ENCODE peak calls at places on chromosome 3, in ten cellular contexts. W is testis, S is astrocyte of the spinal cord, M is pancreas, F is HCT116, K is fibroblast of pulmonary artery, U is osteocyte, Z is stomach, T is uterus, V is cardiac muscle cell. N is an unnamed sample.

GRCh38 chr3:71547254-71548198 is 36.0 kb downstream of the FOXP1 start:
- DNase-seq in W (no peak), K (peak), F (no peak), M (no peak), V (no peak), T (no peak), Z (no peak), S (no peak), U (no peak), N (no peak)

GRCh38 chr3:144624656-144625055 is 653.0 kb downstream of the DIPK2A start:
- DNase-seq in Z (no peak), K (no peak), U (no peak), T (no peak), S (no peak), F (no peak), V (no peak), W (no peak), M (no peak), N (no peak)

GRCh38 chr3:194065119-194065392 is 70.9 kb upstream of the HES1 start:
- DNase-seq in K (no peak), S (no peak), M (no peak), T (no peak), F (no peak), U (no peak), V (no peak), W (no peak), Z (no peak), N (no peak)

GRCh38 chr3:66577804-66578203 is 77.0 kb upstream of the LRIG1 start:
- DNase-seq in T (no peak), S (no peak), U (no peak), M (no peak), W (no peak), Z (no peak), F (no peak), V (no peak), K (no peak), N (no peak)

GRCh38 chr3:57816471-57817105 is 60.5 kb downstream of the SLMAP start:
- DNase-seq in F (no peak), V (no peak), K (no peak), U (no peak), S (no peak), W (no peak), T (no peak), Z (no peak), M (no peak), N (no peak)

GRCh38 chr3:57646723-57647122 is 46.2 kb downstream of the DENND6A start:
- DNase-seq in F (peak), W (peak), U (no peak), T (no peak), K (peak), Z (no peak), V (peak), S (peak), M (no peak), N (peak)

GRCh38 chr3:89699771-89700170 is 592.4 kb downstream of the EPHA3 start:
- DNase-seq in F (no peak), K (no peak), V (no peak), W (no peak), U (no peak), M (peak), Z (no peak), S (no peak), T (no peak), N (no peak)

GRCh38 chr3:125240496-125240895 is 27.9 kb upstream of the SLC12A8 start:
- DNase-seq in Z (no peak), T (no peak), K (peak), S (no peak), W (no peak), M (no peak), U (no peak), F (no peak), V (no peak), N (no peak)

GRCh38 chr3:162538906-162539305 is 1042.3 kb downstream of the OTOL1 start:
- DNase-seq in M (no peak), S (no peak), F (no peak), K (no peak), Z (no peak), V (no peak), U (no peak), W (no peak), T (no peak), N (no peak)

GRCh38 chr3:30688776-30689175 is 82.4 kb downstream of the TGFBR2 start:
- DNase-seq in Z (no peak), F (no peak), W (no peak), U (no peak), V (no peak), M (no peak), T (no peak), S (no peak), K (no peak), N (no peak)

GRCh38 chr3:126355777-126356372 is 1.3 kb downstream of the KLF15 start:
- DNase-seq in M (peak), S (peak), F (peak), V (peak), Z (peak), W (peak), K (peak), T (peak), U (peak), N (peak)

GRCh38 chr3:12454076-12454807 is 30.0 kb upstream of the TSEN2 start:
- DNase-seq in Z (no peak), W (no peak), S (no peak), V (no peak), K (no peak), M (peak), T (no peak), U (no peak), F (no peak), N (no peak)

GRCh38 chr3:142817897-142818296 is 71.0 kb downstream of the PCOLCE2 start:
- DNase-seq in Z (no peak), M (no peak), F (no peak), K (no peak), W (no peak), U (no peak), V (peak), T (no peak), S (no peak), N (no peak)

GRCh38 chr3:35780800-35781199 is 141.5 kb downstream of the ARPP21 start:
- DNase-seq in F (no peak), S (no peak), M (no peak), W (no peak), T (no peak), K (no peak), V (no peak), U (no peak), Z (no peak), N (no peak)

GRCh38 chr3:132399054-132399929 is 18.0 kb upstream of the DNAJC13 start:
- DNase-seq in W (peak), M (no peak), F (peak), V (peak), T (no peak), Z (no peak), U (no peak), K (peak), S (peak), N (peak)

GRCh38 chr3:13496879-13497278 is 16.8 kb downstream of the HDAC11 start:
- DNase-seq in T (no peak), W (no peak), F (no peak), S (no peak), K (no peak), Z (no peak), M (no peak), V (no peak), U (no peak), N (no peak)

GRCh38 chr3:121488628-121489027 is 57.2 kb downstream of the POLQ start:
- DNase-seq in U (no peak), M (no peak), K (no peak), T (no peak), Z (no peak), S (no peak), W (no peak), F (no peak), V (peak), N (no peak)

GRCh38 chr3:194521514-194522260 is 34.9 kb upstream of the ATP13A3 start:
- DNase-seq in T (no peak), Z (no peak), S (peak), U (peak), M (no peak), F (no peak), V (no peak), K (peak), W (no peak), N (no peak)

GRCh38 chr3:14304101-14305045 is 98.0 kb upstream of the SLC6A6 start:
- DNase-seq in V (no peak), U (no peak), Z (no peak), W (no peak), F (no peak), T (no peak), K (no peak), S (no peak), M (no peak), N (no peak)

GRCh38 chr3:98600412-98601095 is 7.1 kb upstream of the CPOX start:
- DNase-seq in W (no peak), Z (no peak), F (no peak), U (no peak), K (no peak), S (no peak), M (no peak), V (no peak), T (no peak), N (no peak)

GRCh38 chr3:31230834-31231233 is 301.9 kb upstream of the STT3B start:
- DNase-seq in W (no peak), S (peak), M (no peak), F (no peak), T (no peak), Z (no peak), U (no peak), K (no peak), V (no peak), N (no peak)

GRCh38 chr3:156751461-156752025 is 74.6 kb upstream of the LEKR1 start:
- DNase-seq in F (no peak), S (peak), K (peak), Z (no peak), T (peak), U (peak), W (peak), V (peak), M (no peak), N (no peak)

GRCh38 chr3:120432105-120432860 is 18.5 kb downstream of the FSTL1 start:
- DNase-seq in V (no peak), Z (no peak), W (no peak), S (peak), U (peak), M (no peak), K (peak), F (no peak), T (no peak), N (no peak)

GRCh38 chr3:46896386-46896785 is 18.9 kb downstream of the PTH1R start:
- DNase-seq in V (no peak), M (no peak), W (no peak), F (no peak), Z (no peak), U (no peak), S (no peak), K (no peak), T (no peak), N (no peak)

GRCh38 chr3:172167892-172168648 is 128.7 kb downstream of the FNDC3B start:
- DNase-seq in M (no peak), S (peak), W (no peak), V (no peak), T (no peak), U (no peak), Z (no peak), K (no peak), F (no peak), N (no peak)

GRCh38 chr3:55698826-55699225 is 211.7 kb upstream of the WNT5A start:
- DNase-seq in M (no peak), S (peak), V (no peak), F (no peak), Z (no peak), U (no peak), T (no peak), K (no peak), W (no peak), N (no peak)

GRCh38 chr3:170128977-170129431 is 52.5 kb downstream of the PHC3 start:
- DNase-seq in S (no peak), F (no peak), U (no peak), Z (no peak), K (peak), M (no peak), T (no peak), W (no peak), V (no peak), N (peak)

GRCh38 chr3:197293605-197294237 is 4.7 kb downstream of the DLG1 start:
- DNase-seq in Z (no peak), S (no peak), V (no peak), M (no peak), T (no peak), K (no peak), W (no peak), F (no peak), U (no peak), N (no peak)

GRCh38 chr3:189041482-189042090 is 130.2 kb upstream of the TPRG1 start:
- DNase-seq in U (no peak), F (peak), M (no peak), K (peak), T (peak), W (peak), Z (peak), S (peak), V (peak), N (peak)

GRCh38 chr3:123244128-123244527 is 42.4 kb downstream of the SEC22A start:
- DNase-seq in T (no peak), K (no peak), W (no peak), M (no peak), S (no peak), Z (no peak), F (no peak), U (no peak), V (peak), N (no peak)

GRCh38 chr3:124634210-124635168 is 95.8 kb upstream of the UMPS start:
- DNase-seq in S (no peak), Z (no peak), K (no peak), W (no peak), T (no peak), V (no peak), U (no peak), F (no peak), M (no peak), N (no peak)

GRCh38 chr3:188133219-188133618 is 20.7 kb upstream of the LPP start:
- DNase-seq in M (no peak), U (no peak), W (no peak), S (peak), K (peak), T (no peak), Z (no peak), F (no peak), V (no peak), N (no peak)

DNA sequence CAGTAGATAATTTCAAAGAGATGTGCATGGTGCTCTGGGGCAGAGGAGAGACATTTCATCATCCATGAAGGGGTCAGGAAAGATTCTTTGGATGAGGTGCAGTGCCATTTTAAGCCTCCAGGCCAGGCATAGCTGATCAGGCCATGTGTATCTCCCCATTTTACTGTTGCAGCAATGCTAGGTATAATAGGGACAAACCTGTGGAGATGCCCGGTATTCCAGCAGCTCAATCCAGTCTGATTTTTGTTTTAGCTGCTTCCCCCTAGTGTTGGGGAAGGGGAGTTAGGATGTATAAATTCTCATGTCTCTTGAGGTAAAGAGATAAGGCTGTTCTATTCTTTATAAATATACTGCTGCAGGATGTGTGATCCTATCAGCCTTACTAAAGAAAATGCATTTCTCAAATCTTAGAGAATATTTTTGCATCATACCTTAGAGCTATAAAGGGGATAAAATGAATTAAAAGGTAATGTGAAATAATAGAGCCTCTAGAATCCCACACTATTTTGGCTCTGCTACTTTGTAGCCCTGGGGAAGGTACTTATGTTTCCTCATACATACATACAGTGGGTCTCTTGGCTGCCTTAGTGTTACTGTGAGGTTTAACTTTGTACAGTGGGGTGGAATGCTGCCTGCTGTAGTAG is 5.2 kb downstream of the CDV3 start:
- DNase-seq in F (peak), Z (no peak), W (no peak), T (no peak), M (no peak), V (peak), U (no peak), S (peak), K (peak), N (no peak)
- TF ChIP-seq CTCF in F (peak), Z (peak), W (no peak), T (no peak), M (no peak), V (peak), U (peak), S (peak), K (peak), N (peak)

GRCh38 chr3:176939022-176939817 is 258.1 kb downstream of the TBL1XR1 start:
- DNase-seq in S (peak), M (no peak), W (peak), K (peak), F (peak), T (no peak), V (peak), U (no peak), Z (peak), N (peak)
- TF ChIP-seq CTCF in S (peak), M (peak), W (peak), K (peak), F (peak), T (peak), V (peak), U (peak), Z (peak), N (peak)

GRCh38 chr3:42674151-42674550 is 11.2 kb upstream of the KLHL40 start:
- DNase-seq in M (no peak), Z (no peak), S (no peak), F (no peak), K (no peak), V (no peak), W (no peak), T (no peak), U (no peak), N (no peak)

GRCh38 chr3:42675909-42676308 is 9.4 kb upstream of the KLHL40 start:
- DNase-seq in V (no peak), F (no peak), M (no peak), K (no peak), U (no peak), S (no peak), Z (no peak), W (no peak), T (no peak), N (no peak)

GRCh38 chr3:42672495-42672894 is 12.8 kb upstream of the KLHL40 start:
- DNase-seq in M (no peak), K (no peak), W (no peak), V (no peak), U (no peak), Z (no peak), S (no peak), T (no peak), F (no peak), N (no peak)

GRCh38 chr3:42670670-42671069 is 14.7 kb upstream of the KLHL40 start:
- DNase-seq in F (no peak), V (no peak), Z (peak), U (no peak), S (no peak), K (no peak), T (peak), W (no peak), M (no peak), N (no peak)

DNA sequence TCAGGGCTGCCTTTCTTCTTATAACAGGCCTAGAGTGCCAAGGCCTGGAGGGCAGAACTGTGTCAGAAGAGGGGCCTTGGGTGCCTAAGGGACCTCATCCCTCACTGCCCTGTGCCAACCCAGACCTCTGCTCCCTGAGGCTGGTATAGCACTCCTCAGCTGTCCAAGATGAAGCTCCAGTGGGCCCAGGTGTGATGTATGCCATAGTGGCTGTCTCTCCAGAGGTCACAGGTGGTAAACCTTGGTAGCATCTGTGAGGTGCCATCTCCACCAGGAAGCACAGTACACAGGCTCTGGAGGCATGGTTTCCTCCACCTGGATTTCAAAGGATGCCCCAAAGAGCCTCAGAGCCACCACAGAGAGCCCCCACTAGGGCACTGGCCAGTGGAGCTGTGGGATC is 12.3 kb upstream of the KLHL40 start:
- DNase-seq in T (no peak), W (no peak), Z (no peak), S (no peak), U (no peak), K (no peak), M (no peak), V (no peak), F (no peak), N (no peak)
- TF ChIP-seq CTCF in T (no peak), W (no peak), Z (no peak), S (no peak), U (no peak), K (no peak), M (no peak), V (no peak), F (no peak), N (no peak)

DNA sequence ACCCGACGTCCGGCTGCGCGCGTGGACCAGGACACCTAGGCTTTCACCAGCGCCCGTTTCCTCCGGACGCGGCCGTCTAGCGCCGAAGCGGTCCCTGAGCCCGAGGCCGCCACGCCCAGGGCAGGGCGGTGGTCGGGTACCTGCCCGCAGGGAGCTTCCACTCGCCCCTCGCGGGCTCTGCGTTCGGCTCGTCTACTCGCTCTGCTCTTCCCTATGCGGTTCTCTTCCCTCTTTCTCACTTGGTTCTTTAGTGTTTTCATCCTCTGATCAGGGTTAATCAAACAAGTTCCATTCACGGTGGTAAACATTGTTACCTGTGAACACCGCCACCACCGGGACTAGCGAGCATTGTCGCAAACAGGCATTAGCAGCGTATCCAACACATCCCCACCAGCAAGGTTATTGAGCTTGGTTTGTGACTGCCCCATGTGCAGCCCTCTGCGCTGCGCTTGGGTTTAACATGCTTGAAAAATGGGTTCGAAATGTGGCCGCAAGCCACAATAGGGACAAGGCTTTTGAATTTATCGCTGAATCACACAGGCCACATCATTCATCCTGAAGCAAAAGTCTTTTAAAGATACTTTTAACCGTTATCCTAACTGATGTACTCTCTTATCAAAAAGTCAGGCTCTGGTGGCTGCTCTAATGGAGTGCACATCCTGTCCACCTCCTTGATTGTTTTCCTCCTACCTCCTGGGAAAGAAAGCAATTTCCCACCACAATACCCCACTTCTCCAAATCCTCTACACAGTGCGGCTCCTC is 848 bp upstream of the CD47 start:
- DNase-seq in K (no peak), M (peak), Z (peak), U (no peak), S (no peak), F (no peak), T (no peak), W (no peak), V (no peak), N (peak)
- TF ChIP-seq CTCF in K (no peak), M (no peak), Z (no peak), U (no peak), S (no peak), F (no peak), T (no peak), W (no peak), V (no peak), N (no peak)

DNA sequence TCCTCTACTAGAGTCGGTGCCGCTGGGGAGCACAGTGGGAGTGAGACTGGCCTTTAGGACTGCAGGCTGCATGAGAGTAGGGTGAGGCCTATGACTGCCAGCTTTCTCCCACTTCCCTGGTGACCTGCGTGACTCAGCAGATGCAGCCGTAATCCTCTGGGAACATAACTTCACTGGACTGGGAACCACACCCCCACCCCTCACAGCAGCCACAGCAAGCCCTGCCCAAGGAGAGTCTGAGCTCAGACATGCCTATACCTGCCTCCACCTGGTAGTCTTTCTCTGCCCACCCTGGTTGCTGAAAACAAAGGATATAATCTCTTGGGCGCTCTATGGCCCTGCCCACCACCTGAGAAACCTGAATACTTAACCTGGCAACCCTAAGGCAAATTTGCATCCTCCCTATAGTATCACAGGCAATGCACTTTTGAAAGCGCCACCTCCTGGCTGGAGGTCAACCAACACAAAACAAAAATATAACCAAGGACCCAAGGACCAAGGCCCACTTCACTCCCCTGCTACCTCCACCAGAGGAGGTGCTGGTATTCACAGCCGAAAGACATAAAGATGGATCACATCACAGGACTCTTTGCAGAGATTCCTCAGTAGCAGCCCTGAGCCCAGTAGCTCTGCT is 308.9 kb downstream of the CTNNB1 start:
- DNase-seq in T (no peak), Z (no peak), W (no peak), K (no peak), V (no peak), S (peak), U (no peak), M (no peak), F (peak), N (no peak)
- TF ChIP-seq CTCF in T (no peak), Z (no peak), W (no peak), K (no peak), V (no peak), S (peak), U (no peak), M (no peak), F (no peak), N (no peak)

N was measured in GM13977.